ENCODE peak calls at places on chromosome 11, in six cellular contexts. O is activated T-cell treated with anti-CD3 and anti-CD28 coated beads, Interleukin-2, amount 50 U/mL, for 24 hours; P is fibroblast of mammary gland; Q is NCI-H1436; G is effector memory CD4-positive, alpha-beta T cell; N is adipocyte. W is an unnamed sample.

GRCh38 chr11:47314992-47315391 is 37.5 kb downstream of the MYBPC3 start:
- DNase-seq in O (peak; percentile 9), P (peak; percentile 41), Q (no peak), G (no peak), N (no peak), W (peak; percentile 73)

GRCh38 chr11:30244255-30244654 is 13.4 kb downstream of the FSHB start:
- DNase-seq in O (no peak), P (peak; percentile 25), Q (no peak), G (no peak), N (peak; percentile 60), W (peak; percentile 14)

GRCh38 chr11:44999068-44999467 is 48.4 kb upstream of the TP53I11 start:
- DNase-seq in O (no peak), P (no peak), Q (no peak), G (no peak), N (no peak), W (no peak)

GRCh38 chr11:96168623-96169022 is 174.4 kb downstream of the MAML2 start:
- DNase-seq in O (no peak), P (peak; percentile 96), Q (no peak), G (no peak), N (peak; percentile 95), W (peak; percentile 83)

GRCh38 chr11:14399087-14399486 is 40.1 kb upstream of the RRAS2 start:
- DNase-seq in O (no peak), P (no peak), Q (no peak), G (no peak), N (no peak), W (no peak)

GRCh38 chr11:63999349-64000025 is 13.2 kb downstream of the OTUB1 start:
- DNase-seq in O (peak; percentile 82), P (peak; percentile 70), Q (no peak), G (peak; percentile 51), N (peak; percentile 22), W (peak; percentile 73)

GRCh38 chr11:40130427-40130826 is 1329.0 kb downstream of the LRRC4C start:
- DNase-seq in O (no peak), P (no peak), Q (no peak), G (no peak), N (no peak), W (no peak)

GRCh38 chr11:92440701-92441338 is 216.2 kb downstream of the FAT3 start:
- DNase-seq in O (no peak), P (no peak), Q (no peak), G (no peak), N (no peak), W (no peak)

GRCh38 chr11:72840780-72841179 is 26.6 kb downstream of the ATG16L2 start:
- DNase-seq in O (no peak), P (peak; percentile 94), Q (no peak), G (no peak), N (peak; percentile 95), W (peak; percentile 71)

GRCh38 chr11:43382614-43383013 is 23.9 kb downstream of the TTC17 start:
- DNase-seq in O (no peak), P (no peak), Q (no peak), G (no peak), N (no peak), W (no peak)

GRCh38 chr11:3347127-3347526 is 31.8 kb downstream of the ZNF195 start:
- DNase-seq in O (no peak), P (no peak), Q (no peak), G (no peak), N (no peak), W (no peak)

GRCh38 chr11:123137496-123138270 is 57.4 kb downstream of the CLMP start:
- DNase-seq in O (no peak), P (peak; percentile 87), Q (no peak), G (no peak), N (peak; percentile 95), W (peak; percentile 83)

GRCh38 chr11:86671386-86672006 is 920 bp downstream of the ME3 start:
- DNase-seq in O (no peak), P (peak; percentile 41), Q (peak; percentile 38), G (no peak), N (peak; percentile 58), W (peak; percentile 72)

GRCh38 chr11:125164091-125164421 is 495 bp upstream of the PKNOX2 start:
- DNase-seq in O (no peak), P (no peak), Q (no peak), G (no peak), N (no peak), W (no peak)

GRCh38 chr11:125903753-125904659 is at the start of gene DDX25:
- DNase-seq in O (peak; percentile 45), P (no peak), Q (no peak), G (no peak), N (no peak), W (no peak)

W was measured in AG20443.